ENCODE peak calls at places on chromosomes 4 and X, in eight cellular contexts. I is mesothelial cell of epicardium; D is DND-41; J is NCI-H524; C is activated CD8-positive, alpha-beta memory T cell treated with anti-CD3 and anti-CD28 coated beads, Interleukin-2, amount 50 U/mL, for 48 hours; G is NCI-H1092; R is body of pancreas; T is fibroblast of the aortic adventitia. Y is an unnamed sample.

GRCh38 chr4:136056748-136057147 is 1475.5 kb downstream of the PCDH18 start:
- DNase-seq in D (no peak), J (no peak), T (no peak), G (no peak), I (no peak), R (no peak), C (no peak), Y (no peak)

GRCh38 chr4:97841512-97841911 is 301.8 kb downstream of the STPG2 start:
- DNase-seq in D (no peak), I (no peak), J (no peak), C (no peak), G (no peak), T (no peak), R (no peak), Y (no peak)

GRCh38 chr4:101211146-101211553 is 136.2 kb downstream of the PPP3CA start:
- DNase-seq in I (no peak), R (no peak), G (no peak), D (no peak), C (no peak), T (peak; percentile 27), J (no peak), Y (no peak)

GRCh38 chr4:165384608-165385007 is 5.8 kb downstream of the CPE start:
- DNase-seq in T (peak; percentile 75), G (peak; percentile 45), D (no peak), C (no peak), R (no peak), I (no peak), J (peak; percentile 75), Y (no peak)

GRCh38 chr4:96354036-96354712 is 514.3 kb downstream of the PDHA2 start:
- DNase-seq in D (peak; percentile 49), I (no peak), G (no peak), J (no peak), R (peak; percentile 20), C (no peak), T (no peak), Y (no peak)

GRCh38 chr4:114132830-114133229 is 153.4 kb upstream of the ARSJ start:
- DNase-seq in D (no peak), T (no peak), C (no peak), R (no peak), G (no peak), J (no peak), I (no peak), Y (no peak)

GRCh38 chr4:14125375-14126129 is 498.0 kb upstream of the BOD1L1 start:
- DNase-seq in D (no peak), G (no peak), I (no peak), C (no peak), R (no peak), J (no peak), T (no peak), Y (no peak)

GRCh38 chrX:150032742-150033141 is 94.5 kb upstream of the EOLA2 start:
- DNase-seq in T (peak; percentile 65), R (no peak), J (no peak), G (no peak), C (no peak), D (no peak), I (no peak), Y (no peak)

GRCh38 chr4:167966161-167966560 is 126.2 kb upstream of the ANXA10 start:
- DNase-seq in D (no peak), G (no peak), T (peak; percentile 13), R (no peak), C (no peak), J (no peak), I (no peak), Y (no peak)

GRCh38 chr4:65968873-65969272 is 298.6 kb upstream of the EPHA5 start:
- DNase-seq in T (peak; percentile 74), D (no peak), C (no peak), I (no peak), G (no peak), J (no peak), R (no peak), Y (no peak)

GRCh38 chr4:176387571-176387970 is 67.8 kb downstream of the SPCS3 start:
- DNase-seq in C (no peak), J (no peak), G (no peak), R (no peak), T (peak; percentile 62), D (no peak), I (no peak), Y (no peak)

GRCh38 chr4:142248946-142249345 is 597.2 kb downstream of the INPP4B start:
- DNase-seq in R (no peak), G (no peak), C (no peak), J (no peak), I (no peak), D (no peak), T (peak; percentile 58), Y (no peak)

GRCh38 chr4:180675368-180675675 is 1567.9 kb upstream of the TENM3 start:
- DNase-seq in T (no peak), C (no peak), D (no peak), R (no peak), I (no peak), G (no peak), J (peak; percentile 48), Y (no peak)

GRCh38 chr4:145417348-145418130 is 64.1 kb upstream of the SMAD1 start:
- DNase-seq in G (no peak), D (no peak), R (no peak), I (no peak), T (no peak), C (no peak), J (no peak), Y (no peak)

GRCh38 chrX:103404225-103405008 is 28.1 kb downstream of the BEX3 start:
- DNase-seq in T (peak; percentile 89), C (peak; percentile 73), I (no peak), G (peak; percentile 68), J (peak; percentile 76), R (peak; percentile 84), D (no peak), Y (peak; percentile 29)

GRCh38 chr4:113692809-113693411 is 68.6 kb downstream of the CAMK2D start:
- DNase-seq in R (no peak), G (no peak), J (no peak), C (no peak), I (no peak), T (no peak), D (no peak), Y (no peak)

GRCh38 chrX:72048515-72049455 is 82.9 kb downstream of the RTL5 start:
- DNase-seq in C (no peak), T (no peak), G (peak; percentile 24), I (no peak), J (peak; percentile 20), D (peak; percentile 4), R (no peak), Y (no peak)

GRCh38 chr4:98482847-98483806 is 175.3 kb downstream of the TSPAN5 start:
- DNase-seq in T (no peak), G (no peak), I (no peak), C (peak; percentile 71), J (no peak), D (no peak), R (no peak), Y (no peak)

GRCh38 chr4:55008166-55009056 is 117.0 kb downstream of the KDR start:
- DNase-seq in J (no peak), G (no peak), I (no peak), T (no peak), D (no peak), R (no peak), C (no peak), Y (no peak)

GRCh38 chr4:7581477-7581876 is 146.7 kb upstream of the PSAPL1 start:
- DNase-seq in J (no peak), C (no peak), G (no peak), D (peak; percentile 71), I (peak; percentile 67), R (no peak), T (peak; percentile 2), Y (peak; percentile 71)

GRCh38 chr4:76705497-76705896 is 192.4 kb downstream of the SOWAHB start:
- DNase-seq in D (no peak), J (no peak), I (no peak), C (no peak), T (no peak), R (no peak), G (no peak), Y (no peak)

GRCh38 chr4:113636438-113636818 is 125.1 kb downstream of the CAMK2D start:
- DNase-seq in C (no peak), J (no peak), D (peak; percentile 15), G (no peak), R (no peak), T (no peak), I (no peak), Y (no peak)